ENCODE peak calls at places on chromosomes 11 and 22, in five cellular contexts. Z, P, K, B and S are unnamed samples.

GRCh38 chr11:16173798-16174197 is 182.5 kb downstream of the SOX6 start:
- DNase-seq in P (no peak), Z (no peak), K (no peak), B (no peak), S (no peak)

GRCh38 chr22:50118557-50119168 is 28.9 kb downstream of the MOV10L1 start:
- DNase-seq in K (peak; percentile 89), Z (no peak), B (peak; percentile 95), P (no peak), S (no peak)

GRCh38 chr11:35298369-35298768 is 121.0 kb downstream of the SLC1A2 start:
- DNase-seq in B (peak; percentile 34), P (no peak), K (no peak), Z (no peak), S (no peak)

GRCh38 chr11:33733978-33734377 is 2.2 kb downstream of the CD59 start:
- DNase-seq in Z (no peak), B (no peak), K (no peak), P (no peak), S (no peak)

GRCh38 chr11:101797335-101797734 is 117.5 kb upstream of the CEP126 start:
- DNase-seq in P (no peak), Z (no peak), B (peak; percentile 68), K (peak; percentile 18), S (no peak)

GRCh38 chr11:69357458-69358397 is 63.8 kb downstream of the MYEOV start:
- DNase-seq in B (no peak), P (no peak), K (no peak), Z (no peak), S (no peak)

GRCh38 chr11:122784325-122785155 is 53.8 kb upstream of the CRTAM start:
- DNase-seq in P (no peak), B (peak; percentile 97), K (peak; percentile 94), Z (no peak), S (no peak)

GRCh38 chr11:72624496-72625201 is 49.6 kb downstream of the PDE2A start:
- DNase-seq in B (no peak), P (no peak), Z (no peak), K (no peak), S (no peak)

GRCh38 chr11:69121021-69121420 is 34.7 kb upstream of the SMIM38 start:
- DNase-seq in B (no peak), K (no peak), Z (no peak), P (no peak), S (peak; percentile 73)

GRCh38 chr11:67468056-67468455 is 995 bp downstream of the TMEM134 start:
- DNase-seq in B (no peak), P (no peak), Z (no peak), K (peak; percentile 87), S (no peak)

GRCh38 chr22:45082795-45083194 is 73.0 kb upstream of the PHF21B start:
- DNase-seq in B (no peak), Z (no peak), P (peak; percentile 52), K (peak; percentile 38), S (no peak)

DNA sequence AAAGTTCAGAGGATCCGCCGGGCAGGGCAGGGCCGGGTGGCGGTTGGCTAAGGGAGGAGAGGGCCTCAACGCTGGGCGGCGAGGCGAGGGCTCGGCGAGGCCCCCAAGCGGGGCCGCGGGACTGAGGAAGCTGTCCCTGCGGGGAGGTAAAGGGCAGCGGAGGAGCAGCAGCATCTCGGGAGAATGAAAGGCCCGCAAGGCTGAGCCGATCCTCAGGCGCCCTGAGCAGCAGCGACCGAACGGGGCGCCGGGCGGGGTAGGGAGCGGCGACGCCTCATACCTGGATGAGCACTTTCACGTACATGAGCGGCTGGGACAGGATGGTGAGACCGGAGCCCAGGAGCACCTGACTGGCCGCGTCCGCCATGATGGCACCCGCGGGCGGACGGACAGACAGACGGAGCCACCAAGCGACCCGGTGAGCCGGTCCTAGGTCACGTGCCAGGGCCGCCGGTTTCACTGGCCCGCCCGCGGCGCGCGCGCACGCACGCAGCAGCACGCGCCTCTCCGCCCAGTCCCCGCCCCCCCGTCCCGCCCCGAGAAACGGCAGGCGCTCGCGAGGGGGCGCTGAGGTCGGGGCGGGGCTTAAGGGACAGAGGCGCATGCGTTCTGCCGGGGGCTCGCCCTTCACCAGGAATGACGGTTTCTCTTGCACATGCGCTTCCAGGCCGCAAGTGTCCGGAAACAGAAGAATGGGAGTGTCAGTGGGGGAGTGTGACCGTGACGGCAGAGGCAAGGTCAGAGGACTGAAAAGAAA is at the start of gene MTCH2:
- DNase-seq in Z (peak; percentile 91), K (peak; percentile 97), P (peak; percentile 96), B (peak; percentile 98), S (peak; percentile 82)
- TF ChIP-seq CTCF in Z (no peak), K (no peak), P (peak; percentile 43), B (no peak), S (peak; percentile 28)

GRCh38 chr22:35905894-35906293 is 122.7 kb downstream of the RBFOX2 start:
- DNase-seq in B (no peak), P (no peak), Z (no peak), K (no peak), S (no peak)

GRCh38 chr22:35900483-35901168 is 128.0 kb downstream of the RBFOX2 start:
- DNase-seq in K (peak; percentile 72), P (no peak), B (no peak), Z (peak; percentile 28), S (peak; percentile 25)

GRCh38 chr22:35904332-35904692 is 124.3 kb downstream of the RBFOX2 start:
- DNase-seq in K (no peak), P (no peak), Z (no peak), B (no peak), S (no peak)

GRCh38 chr22:35904752-35905151 is 123.9 kb downstream of the RBFOX2 start:
- DNase-seq in B (no peak), K (no peak), P (no peak), Z (no peak), S (no peak)

DNA sequence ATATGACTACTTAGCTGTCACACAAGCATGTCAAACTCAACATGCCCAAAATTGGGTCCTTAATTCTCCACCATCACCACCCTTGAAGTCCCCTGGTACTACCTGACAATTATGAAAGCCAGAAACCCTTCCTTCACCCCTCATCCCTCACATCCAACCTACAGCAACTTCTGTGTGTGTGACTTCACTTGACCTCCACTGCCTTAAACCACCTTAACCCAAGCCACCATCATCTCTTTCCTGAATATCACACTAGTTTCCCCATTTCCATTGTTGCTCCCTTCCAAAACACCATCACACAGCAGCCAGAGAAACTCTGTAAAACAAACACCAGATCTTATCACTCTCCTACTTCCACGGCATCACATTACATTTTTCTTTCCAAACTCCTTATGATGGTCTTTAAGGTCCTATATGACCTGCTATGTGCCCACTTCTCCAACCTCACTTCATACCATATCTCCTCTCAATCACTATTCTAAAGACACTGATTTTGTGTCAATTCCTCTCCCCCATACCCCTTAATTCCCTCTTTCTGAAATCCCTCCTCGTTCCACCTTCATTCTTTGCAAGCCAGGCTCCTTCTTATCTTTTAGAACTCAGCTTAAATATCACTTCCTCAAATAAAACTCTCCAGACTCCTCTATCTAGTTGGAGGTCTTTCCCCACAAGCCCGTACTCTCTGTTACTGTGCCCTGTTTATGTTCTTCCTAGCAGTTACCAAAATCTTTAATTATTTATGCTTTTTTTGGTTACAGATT is 124.9 kb downstream of the RBFOX2 start:
- DNase-seq in P (no peak), B (no peak), K (no peak), Z (no peak), S (no peak)
- H3K4me2 ChIP-seq in P (no peak overlapping the region), B (no peak overlapping the region), K (peak overlapping the region; percentile 13), Z (no peak overlapping the region), S (no peak overlapping the region)

GRCh38 chr22:30668306-30668655 is 606 bp upstream of the DUSP18 start:
- DNase-seq in K (no peak), P (peak; percentile 18), B (no peak), Z (peak; percentile 4), S (no peak)

GRCh38 chr22:30665786-30666185 is 1.9 kb downstream of the DUSP18 start:
- DNase-seq in B (no peak), Z (no peak), P (no peak), K (no peak), S (no peak)

GRCh38 chr22:30665266-30665665 is 2.4 kb downstream of the DUSP18 start:
- DNase-seq in P (no peak), K (no peak), Z (no peak), B (no peak), S (no peak)

GRCh38 chr22:30667092-30667485 is 586 bp downstream of the DUSP18 start:
- DNase-seq in K (no peak), P (no peak), B (no peak), Z (peak; percentile 3), S (no peak)

DNA sequence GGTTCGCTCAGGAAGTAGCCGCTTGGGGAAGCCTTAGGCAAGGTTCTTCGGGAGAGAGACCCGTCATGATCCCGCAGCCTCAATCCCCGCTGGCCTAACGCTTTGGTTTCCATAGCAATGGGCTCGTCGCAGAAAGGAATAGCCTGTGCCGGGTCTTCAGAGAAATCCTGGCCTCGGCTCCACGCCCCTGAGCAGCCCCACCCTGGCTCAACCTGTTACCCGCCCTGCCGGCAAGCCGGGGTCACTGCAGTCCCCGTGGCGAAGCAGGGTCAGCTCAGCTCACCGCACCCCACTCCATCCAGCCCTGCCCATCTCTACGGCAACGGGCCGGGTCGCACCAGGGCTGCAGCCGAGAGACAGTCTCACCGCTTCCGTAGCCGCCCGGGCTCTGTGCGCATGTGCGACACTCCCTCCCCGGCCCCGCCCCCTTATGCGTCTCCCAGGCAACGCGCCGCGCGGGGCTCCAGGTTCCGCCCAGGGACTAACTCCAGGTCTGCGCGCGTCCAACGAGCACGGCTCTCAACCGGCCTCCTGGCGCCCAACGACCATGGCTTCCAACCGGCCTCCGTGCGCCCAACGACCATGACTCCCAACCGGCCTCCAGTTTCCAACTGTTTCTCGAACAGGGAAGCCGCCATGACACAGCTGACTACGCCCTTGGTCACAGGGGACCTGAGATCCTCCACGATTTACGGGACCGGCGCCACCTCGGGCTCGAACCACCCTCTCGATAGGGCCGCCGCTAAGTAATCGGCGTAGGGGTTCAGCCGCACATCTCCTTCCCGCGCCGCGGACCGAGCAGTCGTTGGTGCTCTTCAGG is at the start of gene DUSP18:
- DNase-seq in B (peak; percentile 88), K (peak; percentile 99), P (peak; percentile 97), Z (peak; percentile 81), S (peak; percentile 61)
- TF ChIP-seq CTCF in B (peak; percentile 23), K (peak; percentile 12), P (peak; percentile 57), Z (peak; percentile 39), S (no peak)

GRCh38 chr11:17280494-17281127 is 4.1 kb downstream of the NUCB2 start:
- DNase-seq in B (peak; percentile 56), P (no peak), K (no peak), Z (no peak), S (no peak)
- H3K4me2 ChIP-seq in B (no peak overlapping the region), P (no peak overlapping the region), K (no peak overlapping the region), Z (no peak overlapping the region), S (peak overlapping the region; percentile 1)

DNA sequence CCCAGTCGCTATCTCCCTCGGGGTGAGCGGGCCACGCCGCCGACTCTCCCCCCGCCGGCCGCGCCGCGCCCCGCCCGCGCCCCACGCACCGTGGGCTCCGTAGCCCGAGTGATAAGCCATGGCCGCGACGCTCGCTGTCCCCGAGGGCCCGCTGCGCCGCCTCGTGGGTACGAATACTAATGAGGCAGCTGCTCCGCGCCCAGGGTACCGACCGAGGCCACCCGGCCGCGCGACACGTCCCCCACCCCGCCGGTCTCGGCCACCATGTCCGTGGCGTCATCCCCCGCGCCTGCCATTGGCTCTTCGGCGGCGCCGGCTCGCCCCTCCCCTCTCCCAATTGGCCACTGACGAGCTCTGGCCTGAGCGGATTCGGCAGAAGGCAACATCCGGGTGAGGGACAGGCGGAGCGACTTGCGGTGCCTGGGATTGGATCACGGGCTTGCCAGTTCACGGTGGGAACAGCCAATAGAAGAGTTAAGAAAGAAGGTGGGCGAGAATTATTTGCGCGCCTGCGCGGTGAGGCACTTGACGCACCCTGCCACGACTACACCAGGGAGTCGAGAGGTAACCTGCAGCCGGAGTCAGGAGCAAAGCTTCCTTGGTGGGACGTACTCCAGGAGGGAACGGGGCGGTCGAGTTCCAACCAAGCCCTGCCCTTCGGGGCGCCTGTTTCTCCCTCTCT is at the start of gene YIF1A:
- DNase-seq in B (peak; percentile 99), P (peak; percentile 99), K (peak; percentile 100), Z (peak; percentile 99), S (peak; percentile 99)
- TF ChIP-seq CTCF in B (no peak), P (peak; percentile 15), K (no peak), Z (no peak), S (no peak)

GRCh38 chr11:12698049-12698448 is 23.8 kb downstream of the TEAD1 start:
- DNase-seq in P (no peak), Z (no peak), B (no peak), K (no peak), S (no peak)
- H3K4me2 ChIP-seq in P (peak overlapping the region; percentile 27), Z (peak overlapping the region; percentile 24), B (no peak overlapping the region), K (no peak overlapping the region), S (no peak overlapping the region)